ENCODE peak calls at places on chromosomes 2 and 18, in four cellular contexts. Y, B, T and O are unnamed samples.

GRCh38 chr2:68253211-68254068 is 1.1 kb upstream of the PPP3R1 start:
- DNase-seq in B (peak; percentile 40), T (peak; percentile 75), Y (peak; percentile 30), O (peak; percentile 42)

GRCh38 chr2:10935953-10936942 is 24.5 kb downstream of the KCNF1 start:
- DNase-seq in Y (peak; percentile 100), T (peak; percentile 100), B (no peak), O (peak; percentile 95)

GRCh38 chr2:41206004-41206403 is 754.1 kb upstream of the SLC8A1 start:
- DNase-seq in B (no peak), Y (no peak), T (no peak), O (no peak)

GRCh38 chr2:235066895-235067294 is 115.1 kb downstream of the SH3BP4 start:
- DNase-seq in B (peak; percentile 65), T (no peak), Y (no peak), O (peak; percentile 37)

GRCh38 chr2:7612969-7613368 is 695.8 kb downstream of the RNF144A start:
- DNase-seq in T (peak; percentile 34), B (no peak), Y (peak; percentile 10), O (peak; percentile 32)

GRCh38 chr2:195022514-195022842 is 634.5 kb upstream of the SLC39A10 start:
- DNase-seq in Y (no peak), B (no peak), T (no peak), O (no peak)

GRCh38 chr2:217790681-217791392 is 212.0 kb downstream of the TNS1 start:
- DNase-seq in T (peak; percentile 56), B (no peak), Y (peak; percentile 83), O (no peak)

GRCh38 chr2:120313695-120314615 is 32.0 kb upstream of the INHBB start:
- DNase-seq in T (no peak), Y (no peak), B (no peak), O (no peak)

GRCh38 chr2:99984781-99985525 is 157.4 kb downstream of the AFF3 start:
- DNase-seq in T (peak; percentile 26), Y (peak; percentile 73), B (no peak), O (peak; percentile 3)

GRCh38 chr2:30273574-30273929 is 42.2 kb downstream of the LBH start:
- DNase-seq in T (no peak), Y (no peak), B (no peak), O (no peak)

GRCh38 chr18:77114564-77115391 is 17.8 kb downstream of the MBP start:
- DNase-seq in B (no peak), Y (peak; percentile 94), T (peak; percentile 90), O (peak; percentile 75)

GRCh38 chr18:77111449-77112160 is 21.0 kb downstream of the MBP start:
- DNase-seq in T (no peak), Y (no peak), B (no peak), O (no peak)

GRCh38 chr18:77112161-77112801 is 20.3 kb downstream of the MBP start:
- DNase-seq in T (no peak), B (no peak), Y (no peak), O (peak; percentile 22)

GRCh38 chr18:77114070-77114563 is 18.5 kb downstream of the MBP start:
- DNase-seq in T (no peak), B (no peak), Y (no peak), O (no peak)

GRCh38 chr18:77113361-77114069 is 19.1 kb downstream of the MBP start:
- DNase-seq in Y (no peak), T (no peak), B (no peak), O (peak; percentile 32)
- H3K4me1 ChIP-seq in Y (peaks cover 18% of the 10 kb centered on the region), T (peaks cover 28% of the 10 kb centered on the region), B (no peaks in the 10 kb centered on the region), O (peaks cover 7% of the 10 kb centered on the region)

GRCh38 chr2:115160523-115161521 is 718.4 kb downstream of the DPP10 start:
- DNase-seq in T (peak; percentile 17), Y (no peak), B (peak; percentile 68), O (peak; percentile 83)
- H3K23ac ChIP-seq in T (no peak overlapping the region), Y (no peak overlapping the region), B (no peak overlapping the region), O (no peak overlapping the region)

GRCh38 chr2:85615413-85615728 is 615 bp upstream of the USP39 start:
- DNase-seq in T (no peak), B (no peak), Y (no peak), O (no peak)
- H3K27ac ChIP-seq in T (no peak overlapping the region), B (no peak overlapping the region), Y (no peak overlapping the region), O (no peak overlapping the region)

GRCh38 chr2:121821476-121822158 is 66.2 kb downstream of the TSN start:
- DNase-seq in Y (no peak), T (no peak), B (no peak), O (no peak)

GRCh38 chr2:121816797-121817196 is 61.3 kb downstream of the TSN start:
- DNase-seq in Y (no peak), T (no peak), B (no peak), O (no peak)

GRCh38 chr2:121815216-121815615 is 59.8 kb downstream of the TSN start:
- DNase-seq in B (no peak), T (no peak), Y (no peak), O (no peak)

GRCh38 chr2:121819846-121820245 is 64.4 kb downstream of the TSN start:
- DNase-seq in T (no peak), B (no peak), Y (no peak), O (no peak)

GRCh38 chr2:121818546-121818945 is 63.1 kb downstream of the TSN start:
- DNase-seq in B (no peak), Y (no peak), T (no peak), O (no peak)
- H3K4me1 ChIP-seq in B (no peaks in the 10 kb centered on the region), Y (no peaks in the 10 kb centered on the region), T (no peaks in the 10 kb centered on the region), O (no peaks in the 10 kb centered on the region)

GRCh38 chr2:216508229-216508628 is 9.6 kb downstream of the RPL37A start:
- DNase-seq in B (no peak), T (no peak), Y (no peak), O (no peak)
- H3K23ac ChIP-seq in B (no peak overlapping the region), T (no peak overlapping the region), Y (no peak overlapping the region), O (no peak overlapping the region)

GRCh38 chr18:4639628-4640310 is 184.7 kb upstream of the DLGAP1 start:
- DNase-seq in Y (no peak), T (no peak), B (no peak), O (no peak)
- H3K27ac ChIP-seq in Y (no peak overlapping the region), T (no peak overlapping the region), B (no peak overlapping the region), O (no peak overlapping the region)

DNA sequence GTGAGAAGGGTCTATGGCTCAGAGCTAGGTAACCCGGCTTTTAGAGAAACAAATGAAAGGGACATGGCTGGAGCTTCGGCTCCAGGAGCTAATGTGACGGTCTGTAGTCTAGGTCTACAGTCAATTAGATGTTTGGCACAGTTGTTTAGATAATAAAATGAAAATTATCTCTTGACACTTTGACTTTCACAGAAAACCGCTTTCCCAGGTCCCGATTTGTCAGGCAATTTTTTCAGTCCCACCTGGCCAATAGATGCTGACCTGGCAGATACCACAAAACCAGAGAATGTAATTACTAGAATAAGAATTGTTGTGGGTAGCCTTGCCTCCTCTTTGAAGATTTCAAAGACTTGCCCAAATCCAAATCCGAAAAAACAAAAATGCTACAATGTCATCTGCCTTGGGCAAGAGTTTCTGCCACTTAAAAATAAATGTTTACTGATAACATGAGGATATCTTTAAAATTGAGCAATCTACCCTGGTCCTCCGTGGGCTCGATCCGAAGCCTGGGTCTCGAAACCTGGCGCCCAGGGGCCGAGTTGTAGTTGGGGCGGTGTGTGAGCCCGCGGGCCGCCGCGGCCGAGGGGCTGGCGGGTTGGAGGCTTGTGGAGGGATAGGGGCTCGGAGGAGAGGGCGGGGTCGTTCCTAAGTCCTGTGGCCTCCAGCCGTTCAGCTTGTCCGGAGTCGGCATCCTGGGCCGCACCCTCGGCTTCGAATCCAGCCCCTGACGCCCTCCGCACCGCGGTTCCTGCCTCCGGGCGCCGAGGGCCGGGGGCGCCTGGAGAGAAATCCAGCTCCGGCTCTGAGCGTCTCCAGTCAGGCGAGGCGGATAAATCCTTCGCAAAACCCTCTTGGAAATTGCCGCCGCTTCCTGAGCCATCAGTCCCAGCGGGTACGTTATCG is 2.3 kb downstream of the EMX1 start:
- DNase-seq in T (peak; percentile 4), Y (no peak), B (no peak), O (peak; percentile 69)
- H3K4me1 ChIP-seq in T (peaks cover 60% of the 10 kb centered on the region), Y (peaks cover 2% of the 10 kb centered on the region), B (peaks cover 10% of the 10 kb centered on the region), O (peaks cover 9% of the 10 kb centered on the region)